ENCODE peak calls at places on chromosomes 13 and 19, in six cellular contexts. One of them, this sample, is unnamed.

GRCh38 chr13:109162248-109163051 is 533.0 kb downstream of the MYO16 start:
- DNase-seq in heart left ventricle: no peak
- DNase-seq in breast epithelium: no peak
- DNase-seq in body of pancreas: no peak
- DNase-seq in spleen: no peak
- DNase-seq in adrenal gland: no peak
- DNase-seq in this sample: no peak

GRCh38 chr19:44617481-44617880 is 4.1 kb downstream of the IGSF23 start:
- DNase-seq in heart left ventricle: no peak
- DNase-seq in breast epithelium: no peak
- DNase-seq in body of pancreas: no peak
- DNase-seq in spleen: no peak
- DNase-seq in adrenal gland: no peak
- DNase-seq in this sample: no peak

GRCh38 chr19:4547303-4548237 is 7.7 kb upstream of the LRG1 start:
- DNase-seq in heart left ventricle: no peak
- DNase-seq in breast epithelium: no peak
- DNase-seq in body of pancreas: peak; percentile 71
- DNase-seq in spleen: peak; percentile 87
- DNase-seq in adrenal gland: peak; percentile 69
- DNase-seq in this sample: no peak

GRCh38 chr19:45817010-45817724 is 2.1 kb upstream of the RSPH6A start:
- DNase-seq in heart left ventricle: peak; percentile 89
- DNase-seq in breast epithelium: peak; percentile 95
- DNase-seq in body of pancreas: peak; percentile 96
- DNase-seq in spleen: peak; percentile 99
- DNase-seq in adrenal gland: peak; percentile 96
- DNase-seq in this sample: peak; percentile 86

GRCh38 chr13:36919833-36920611 is at the start of gene SMAD9:
- DNase-seq in heart left ventricle: peak; percentile 85
- DNase-seq in breast epithelium: peak; percentile 61
- DNase-seq in body of pancreas: peak; percentile 86
- DNase-seq in spleen: no peak
- DNase-seq in adrenal gland: peak; percentile 68
- DNase-seq in this sample: peak; percentile 46

GRCh38 chr13:110113284-110113764 is 193.6 kb downstream of the COL4A1 start:
- DNase-seq in heart left ventricle: no peak
- DNase-seq in breast epithelium: no peak
- DNase-seq in body of pancreas: no peak
- DNase-seq in spleen: no peak
- DNase-seq in adrenal gland: no peak
- DNase-seq in this sample: no peak

GRCh38 chr13:76690611-76691010 is 195.6 kb downstream of the KCTD12 start:
- DNase-seq in heart left ventricle: no peak
- DNase-seq in breast epithelium: no peak
- DNase-seq in body of pancreas: no peak
- DNase-seq in spleen: no peak
- DNase-seq in adrenal gland: no peak
- DNase-seq in this sample: no peak

GRCh38 chr19:7544626-7545025 is 9.1 kb downstream of the PNPLA6 start:
- DNase-seq in heart left ventricle: no peak
- DNase-seq in breast epithelium: no peak
- DNase-seq in body of pancreas: no peak
- DNase-seq in spleen: no peak
- DNase-seq in adrenal gland: peak; percentile 29
- DNase-seq in this sample: no peak

GRCh38 chr13:98842858-98843481 is 90.5 kb upstream of the SLC15A1 start:
- DNase-seq in heart left ventricle: peak; percentile 72
- DNase-seq in breast epithelium: no peak
- DNase-seq in body of pancreas: peak; percentile 77
- DNase-seq in spleen: peak; percentile 84
- DNase-seq in adrenal gland: peak; percentile 76
- DNase-seq in this sample: no peak

GRCh38 chr19:6811906-6812305 is 39.4 kb downstream of the VAV1 start:
- DNase-seq in heart left ventricle: no peak
- DNase-seq in breast epithelium: no peak
- DNase-seq in body of pancreas: no peak
- DNase-seq in spleen: no peak
- DNase-seq in adrenal gland: peak; percentile 38
- DNase-seq in this sample: no peak

GRCh38 chr19:33712268-33712667 is 84.4 kb upstream of the KCTD15 start:
- DNase-seq in heart left ventricle: no peak
- DNase-seq in breast epithelium: no peak
- DNase-seq in body of pancreas: no peak
- DNase-seq in spleen: peak; percentile 31
- DNase-seq in adrenal gland: peak; percentile 11
- DNase-seq in this sample: no peak

GRCh38 chr13:32403108-32403507 is 24.8 kb downstream of the N4BP2L1 start:
- DNase-seq in heart left ventricle: no peak
- DNase-seq in breast epithelium: no peak
- DNase-seq in body of pancreas: no peak
- DNase-seq in spleen: no peak
- DNase-seq in adrenal gland: no peak
- DNase-seq in this sample: no peak

GRCh38 chr19:55563261-55563690 is 17.4 kb downstream of the ZNF579 start:
- DNase-seq in heart left ventricle: peak; percentile 78
- DNase-seq in breast epithelium: no peak
- DNase-seq in body of pancreas: peak; percentile 76
- DNase-seq in spleen: no peak
- DNase-seq in adrenal gland: no peak
- DNase-seq in this sample: no peak

GRCh38 chr13:41988244-41988643 is 27.3 kb upstream of the VWA8 start:
- DNase-seq in heart left ventricle: no peak
- DNase-seq in breast epithelium: no peak
- DNase-seq in body of pancreas: no peak
- DNase-seq in spleen: no peak
- DNase-seq in adrenal gland: no peak
- DNase-seq in this sample: no peak

GRCh38 chr13:72530471-72530870 is 197.0 kb downstream of the MZT1 start:
- DNase-seq in heart left ventricle: no peak
- DNase-seq in breast epithelium: no peak
- DNase-seq in body of pancreas: no peak
- DNase-seq in spleen: no peak
- DNase-seq in adrenal gland: no peak
- DNase-seq in this sample: no peak

GRCh38 chr19:33186835-33187540 is 7.1 kb upstream of the LRP3 start:
- DNase-seq in heart left ventricle: no peak
- DNase-seq in breast epithelium: no peak
- DNase-seq in body of pancreas: peak; percentile 4
- DNase-seq in spleen: peak; percentile 72
- DNase-seq in adrenal gland: no peak
- DNase-seq in this sample: no peak

GRCh38 chr13:97239943-97240788 is 18.0 kb downstream of the MBNL2 start:
- DNase-seq in heart left ventricle: no peak
- DNase-seq in breast epithelium: no peak
- DNase-seq in body of pancreas: no peak
- DNase-seq in spleen: no peak
- DNase-seq in adrenal gland: no peak
- DNase-seq in this sample: no peak

GRCh38 chr13:97243915-97244820 is 22.0 kb downstream of the MBNL2 start:
- DNase-seq in heart left ventricle: no peak
- DNase-seq in breast epithelium: no peak
- DNase-seq in body of pancreas: no peak
- DNase-seq in spleen: no peak
- DNase-seq in adrenal gland: no peak
- DNase-seq in this sample: no peak

GRCh38 chr13:97240789-97241734 is 18.9 kb downstream of the MBNL2 start:
- DNase-seq in heart left ventricle: no peak
- DNase-seq in breast epithelium: no peak
- DNase-seq in body of pancreas: no peak
- DNase-seq in spleen: no peak
- DNase-seq in adrenal gland: no peak
- DNase-seq in this sample: no peak

GRCh38 chr13:97242755-97243497 is 20.8 kb downstream of the MBNL2 start:
- DNase-seq in heart left ventricle: no peak
- DNase-seq in breast epithelium: no peak
- DNase-seq in body of pancreas: no peak
- DNase-seq in spleen: no peak
- DNase-seq in adrenal gland: no peak
- DNase-seq in this sample: no peak

DNA sequence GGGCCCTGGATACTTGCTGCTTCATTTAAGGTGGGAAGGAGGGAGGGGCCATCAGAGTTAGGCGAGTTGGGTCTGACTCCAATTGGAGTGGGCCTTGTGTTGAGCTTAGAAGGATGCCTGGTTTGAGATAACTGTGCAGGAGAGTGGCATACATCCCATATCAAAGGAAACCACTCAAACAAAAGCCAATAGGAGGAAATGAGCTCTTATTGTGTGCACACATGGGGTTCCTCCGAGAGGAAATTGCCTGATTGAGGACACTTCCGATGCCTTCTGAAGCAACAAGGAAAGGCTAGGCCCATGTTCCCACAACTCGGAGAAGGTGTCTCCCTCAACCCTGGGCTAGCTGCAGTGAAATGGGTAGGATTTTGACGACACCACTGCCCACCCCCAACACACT is 19.6 kb downstream of the MBNL2 start:
- DNase-seq in heart left ventricle: no peak
- DNase-seq in breast epithelium: no peak
- DNase-seq in body of pancreas: no peak
- DNase-seq in spleen: no peak
- DNase-seq in adrenal gland: no peak
- DNase-seq in this sample: no peak
- TF ChIP-seq POLR2A in heart left ventricle: no peak
- TF ChIP-seq POLR2A in breast epithelium: no peak
- TF ChIP-seq POLR2A in body of pancreas: no peak
- TF ChIP-seq POLR2A in spleen: no peak
- TF ChIP-seq POLR2A in adrenal gland: no peak
- TF ChIP-seq POLR2A in this sample: no peak

DNA sequence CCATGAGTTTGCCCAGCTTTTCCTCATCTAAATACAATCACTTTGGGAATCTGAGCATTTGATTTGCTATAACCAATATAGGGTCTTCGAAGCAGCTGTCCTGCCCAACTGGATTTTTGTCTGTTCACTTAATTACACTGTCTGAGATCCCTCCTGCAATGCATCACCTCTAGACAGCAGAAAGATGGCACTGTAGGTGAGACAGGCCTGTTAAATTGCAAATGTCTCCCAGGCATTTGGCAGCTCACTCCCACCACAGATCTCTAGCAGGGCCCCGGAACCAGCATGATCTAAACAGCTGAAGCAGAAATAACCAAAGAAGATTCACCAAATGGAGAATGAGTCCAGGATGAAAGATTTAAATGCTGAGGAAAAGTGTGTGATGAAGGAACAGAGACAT is 41.9 kb upstream of the SERPINE3 start:
- DNase-seq in heart left ventricle: no peak
- DNase-seq in breast epithelium: no peak
- DNase-seq in body of pancreas: no peak
- DNase-seq in spleen: no peak
- DNase-seq in adrenal gland: no peak
- DNase-seq in this sample: no peak
- TF ChIP-seq CTCF in heart left ventricle: no peak
- TF ChIP-seq CTCF in breast epithelium: no peak
- TF ChIP-seq CTCF in body of pancreas: no peak
- TF ChIP-seq CTCF in spleen: no peak
- TF ChIP-seq CTCF in adrenal gland: no peak
- TF ChIP-seq CTCF in this sample: no peak

GRCh38 chr19:21839966-21840365 is 4.0 kb upstream of the ZNF43 start:
- DNase-seq in heart left ventricle: no peak
- DNase-seq in breast epithelium: no peak
- DNase-seq in body of pancreas: no peak
- DNase-seq in spleen: no peak
- DNase-seq in adrenal gland: no peak
- DNase-seq in this sample: no peak

GRCh38 chr19:21838646-21839045 is 2.7 kb upstream of the ZNF43 start:
- DNase-seq in heart left ventricle: no peak
- DNase-seq in breast epithelium: no peak
- DNase-seq in body of pancreas: no peak
- DNase-seq in spleen: no peak
- DNase-seq in adrenal gland: peak; percentile 79
- DNase-seq in this sample: no peak

GRCh38 chr19:21835429-21835809 is 563 bp downstream of the ZNF43 start:
- DNase-seq in heart left ventricle: peak; percentile 8
- DNase-seq in breast epithelium: no peak
- DNase-seq in body of pancreas: no peak
- DNase-seq in spleen: no peak
- DNase-seq in adrenal gland: no peak
- DNase-seq in this sample: no peak

GRCh38 chr19:21833733-21834132 is 2.2 kb downstream of the ZNF43 start:
- DNase-seq in heart left ventricle: no peak
- DNase-seq in breast epithelium: no peak
- DNase-seq in body of pancreas: no peak
- DNase-seq in spleen: no peak
- DNase-seq in adrenal gland: no peak
- DNase-seq in this sample: no peak

GRCh38 chr19:21835810-21836444 is at the start of gene ZNF43:
- DNase-seq in heart left ventricle: peak; percentile 98
- DNase-seq in breast epithelium: peak; percentile 99
- DNase-seq in body of pancreas: peak; percentile 98
- DNase-seq in spleen: peak; percentile 95
- DNase-seq in adrenal gland: peak; percentile 99
- DNase-seq in this sample: peak; percentile 98
- TF ChIP-seq POLR2A in heart left ventricle: peak; percentile 32
- TF ChIP-seq POLR2A in breast epithelium: peak; percentile 74
- TF ChIP-seq POLR2A in body of pancreas: peak; percentile 93
- TF ChIP-seq POLR2A in spleen: peak; percentile 67
- TF ChIP-seq POLR2A in adrenal gland: peak; percentile 75
- TF ChIP-seq POLR2A in this sample: no peak

GRCh38 chr13:112968910-112969691 is at the start of gene MCF2L:
- DNase-seq in heart left ventricle: peak; percentile 45
- DNase-seq in breast epithelium: peak; percentile 48
- DNase-seq in body of pancreas: peak; percentile 78
- DNase-seq in spleen: peak; percentile 88
- DNase-seq in adrenal gland: peak; percentile 63
- DNase-seq in this sample: no peak
- TF ChIP-seq CTCF in heart left ventricle: peak; percentile 36
- TF ChIP-seq CTCF in breast epithelium: no peak
- TF ChIP-seq CTCF in body of pancreas: no peak
- TF ChIP-seq CTCF in spleen: peak; percentile 19
- TF ChIP-seq CTCF in adrenal gland: peak; percentile 23
- TF ChIP-seq CTCF in this sample: no peak

This sample was measured in lower leg skin.